ENCODE peak calls at places on chromosomes 11 and 22, in five cellular contexts. B, R, C, I and K are unnamed samples.

GRCh38 chr11:70468256-70469230 is 70.2 kb downstream of the CTTN start:
- DNase-seq in I (no peak), B (no peak), C (no peak), R (no peak), K (no peak)

GRCh38 chr11:69546735-69547370 is 65.4 kb downstream of the LINC01488 start:
- DNase-seq in C (no peak), B (no peak), R (no peak), I (peak), K (no peak)

GRCh38 chr11:19393941-19394340 is 153.2 kb upstream of the E2F8 start:
- DNase-seq in C (no peak), R (no peak), I (no peak), B (peak), K (no peak)

GRCh38 chr11:105670811-105671210 is 60.9 kb downstream of the GRIA4 start:
- DNase-seq in B (peak), R (no peak), I (no peak), C (no peak), K (no peak)

GRCh38 chr11:128421577-128421976 is 165.8 kb downstream of the ETS1 start:
- DNase-seq in C (no peak), R (no peak), B (peak), I (no peak), K (no peak)

GRCh38 chr11:122646549-122647340 is 8.8 kb upstream of the UBASH3B start:
- DNase-seq in C (no peak), I (no peak), R (no peak), B (peak), K (no peak)

GRCh38 chr11:68012044-68012842 is 2.1 kb downstream of the ALDH3B1 start:
- DNase-seq in R (no peak), C (no peak), I (no peak), B (no peak), K (peak)

GRCh38 chr11:47233989-47234668 is 14.5 kb downstream of the ACP2 start:
- DNase-seq in R (peak), I (no peak), C (peak), B (peak), K (peak)

GRCh38 chr11:75667268-75667830 is 1.5 kb downstream of the MAP6 start:
- DNase-seq in B (no peak), I (no peak), R (no peak), C (no peak), K (peak)

GRCh38 chr11:36241512-36241911 is 47.7 kb downstream of the COMMD9 start:
- DNase-seq in I (no peak), R (no peak), C (no peak), B (no peak), K (no peak)
- TF ChIP-seq CEBPB in I (no peak), R (no peak), C (no peak), B (no peak), K (no peak)

GRCh38 chr11:134398079-134398444 is 14.0 kb downstream of the B3GAT1 start:
- DNase-seq in I (no peak), B (no peak), C (no peak), R (no peak), K (no peak)
- TF ChIP-seq BHLHE40 in I (no peak), B (no peak), C (peak), R (peak), K (no peak)

GRCh38 chr22:37675930-37676571 is 615 bp downstream of the LGALS1 start:
- DNase-seq in R (no peak), B (no peak), C (no peak), I (no peak), K (peak)

GRCh38 chr22:37680191-37680851 is 4.9 kb downstream of the LGALS1 start:
- DNase-seq in B (peak), R (no peak), I (no peak), C (no peak), K (no peak)

GRCh38 chr22:37676691-37677627 is 1.5 kb downstream of the LGALS1 start:
- DNase-seq in B (peak), C (peak), R (peak), I (no peak), K (no peak)

GRCh38 chr22:37679670-37680069 is 4.2 kb downstream of the LGALS1 start:
- DNase-seq in I (no peak), R (no peak), C (no peak), B (no peak), K (no peak)

GRCh38 chr22:37678372-37678771 is 2.9 kb downstream of the LGALS1 start:
- DNase-seq in B (no peak), I (no peak), C (no peak), R (no peak), K (no peak)
- H3K27ac ChIP-seq in B (peak), I (no peak), C (no peak), R (no peak), K (no peak)

DNA sequence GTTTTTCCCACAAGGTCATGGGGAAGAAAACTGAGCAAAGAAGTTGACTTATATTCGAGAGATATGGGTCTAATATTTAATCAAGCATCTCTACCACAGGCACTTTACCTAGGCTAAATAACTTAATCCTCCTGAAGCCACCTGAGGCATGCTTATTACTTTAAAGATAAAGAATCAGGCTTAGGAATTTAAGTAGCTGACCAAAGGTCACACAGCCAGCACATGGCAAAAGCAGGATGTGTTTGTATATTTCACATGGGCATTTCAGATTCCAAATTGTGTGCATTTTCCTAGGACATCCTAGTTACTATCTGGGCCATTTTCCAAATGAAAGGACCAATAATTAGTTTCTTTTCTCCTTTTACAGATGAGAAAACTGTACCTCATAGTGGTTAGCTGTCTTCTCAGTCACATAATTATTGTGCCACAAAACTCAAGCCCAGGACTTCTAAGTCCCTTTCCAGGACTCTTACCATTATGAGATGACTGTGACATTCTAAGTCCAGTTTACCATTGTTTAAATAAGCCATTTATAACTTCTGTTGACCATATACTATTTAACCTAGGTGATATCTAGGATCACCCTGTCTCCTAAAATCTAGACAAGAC is 112.1 kb upstream of the ZC3H12C start:
- DNase-seq in B (no peak), R (no peak), I (no peak), C (no peak), K (no peak)
- TF ChIP-seq CEBPB in B (no peak), R (no peak), I (no peak), C (no peak), K (no peak)

GRCh38 chr11:110131386-110132123 is 38.4 kb downstream of the ZC3H12C start:
- DNase-seq in C (no peak), I (no peak), B (no peak), R (no peak), K (no peak)
- TF ChIP-seq BHLHE40 in C (no peak), I (no peak), B (no peak), R (no peak), K (no peak)

GRCh38 chr22:23179381-23180294 is 671 bp upstream of the BCR start:
- DNase-seq in R (no peak), B (no peak), C (no peak), I (no peak), K (no peak)
- H3K27ac ChIP-seq in R (peak), B (peak), C (peak), I (no peak), K (peak)

DNA sequence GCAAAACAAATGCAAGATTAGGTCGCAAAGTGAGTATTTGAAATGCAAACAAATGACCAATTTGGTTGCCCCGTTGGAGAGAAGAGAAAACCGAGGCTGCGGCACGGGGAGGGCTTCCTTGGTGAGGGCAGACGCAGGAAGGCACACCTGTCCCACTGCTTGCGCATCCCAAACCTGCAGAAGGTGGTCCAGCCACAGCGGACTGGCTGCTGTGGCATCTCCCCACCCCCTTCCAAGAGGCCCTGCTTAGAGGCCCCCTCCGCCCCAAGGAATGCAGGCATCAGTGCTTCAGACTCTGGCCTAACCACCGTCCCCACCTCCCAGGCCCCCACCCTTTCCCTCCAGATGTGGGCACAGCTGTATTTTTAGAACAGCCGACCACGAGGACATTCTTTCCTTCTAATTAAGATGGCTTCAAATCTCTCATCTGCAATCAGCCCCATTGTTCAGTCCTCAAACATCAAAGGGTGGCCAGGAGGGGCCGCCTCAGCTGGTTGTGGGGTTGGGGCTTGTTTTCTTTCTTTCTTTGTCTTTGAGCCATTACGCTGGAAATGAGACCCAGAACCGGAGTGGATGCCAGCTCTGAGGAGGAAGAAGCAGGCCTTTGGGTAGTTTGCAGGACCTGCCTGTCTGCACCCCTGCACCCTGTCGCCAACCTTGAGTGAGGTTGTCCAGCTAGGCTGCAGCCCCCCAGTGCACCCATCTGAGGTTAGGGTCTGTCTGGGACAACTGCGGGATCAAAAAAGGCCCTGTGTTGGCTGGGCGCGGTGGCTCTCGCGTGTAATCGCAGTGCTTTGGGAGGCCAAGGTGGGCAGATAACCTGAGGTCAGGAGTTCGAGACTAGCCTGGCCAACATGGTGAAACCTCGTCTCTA is 9.4 kb upstream of the DERL3 start:
- DNase-seq in I (no peak), B (no peak), R (no peak), C (no peak), K (no peak)
- TF ChIP-seq CEBPB in I (no peak), B (no peak), R (no peak), C (no peak), K (no peak)

GRCh38 chr22:44463151-44463550 is 34.9 kb downstream of the RTL6 start:
- DNase-seq in C (no peak), B (no peak), I (no peak), R (no peak), K (no peak)

GRCh38 chr22:44460287-44461082 is 37.5 kb downstream of the RTL6 start:
- DNase-seq in R (no peak), C (no peak), I (no peak), B (no peak), K (no peak)

GRCh38 chr22:44462246-44463015 is 35.6 kb downstream of the RTL6 start:
- DNase-seq in C (no peak), B (no peak), R (no peak), I (no peak), K (no peak)

GRCh38 chr22:44461083-44461375 is 37.0 kb downstream of the RTL6 start:
- DNase-seq in C (no peak), R (no peak), B (no peak), I (no peak), K (no peak)

GRCh38 chr22:44461614-44462013 is 36.4 kb downstream of the RTL6 start:
- DNase-seq in R (no peak), C (no peak), I (no peak), B (no peak), K (no peak)
- TF ChIP-seq BHLHE40 in R (no peak), C (no peak), I (no peak), B (no peak), K (no peak)

DNA sequence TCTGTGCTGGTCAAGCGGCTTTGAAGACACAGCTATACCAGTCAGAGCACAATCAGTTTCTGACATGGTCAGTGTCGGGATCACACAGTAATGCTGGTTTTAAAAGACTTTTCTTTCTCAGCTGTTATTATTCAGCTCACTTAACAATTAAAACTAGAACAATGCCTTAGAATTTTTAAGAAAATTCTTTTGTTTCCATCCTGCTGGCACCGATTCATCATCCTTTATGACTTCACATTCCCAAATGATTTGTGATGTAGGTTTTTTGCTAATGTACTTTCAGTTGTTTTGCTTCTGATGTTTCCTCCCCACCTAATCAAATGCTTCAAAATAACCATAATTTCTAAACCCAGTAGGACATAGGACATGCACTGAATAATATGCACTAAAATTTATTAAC is 34.5 kb upstream of the OLFML1 start:
- DNase-seq in R (no peak), B (no peak), I (no peak), C (no peak), K (no peak)
- H3K27ac ChIP-seq in R (no peak), B (no peak), I (no peak), C (no peak), K (no peak)